ENCODE peak calls at places on chromosomes 6 and 20, in six cellular contexts. R is mesothelial cell of epicardium; H is CD8-positive, alpha-beta T cell; V is H1; C is thoracic aorta; Z is A673. L is an unnamed sample.

GRCh38 chr6:971981-972640 is 279.2 kb upstream of the EXOC2 start:
- DNase-seq in R (no peak), H (no peak), V (no peak), C (no peak), Z (no peak), L (no peak)

GRCh38 chr20:1489764-1490436 is 1.3 kb downstream of the SIRPB2 start:
- DNase-seq in R (no peak), H (no peak), V (no peak), C (no peak), Z (no peak), L (no peak)

GRCh38 chr20:54469952-54470351 is 5.4 kb upstream of the DOK5 start:
- DNase-seq in R (no peak), H (no peak), V (no peak), C (no peak), Z (no peak), L (no peak)

GRCh38 chr6:109762769-109763450 is 71.8 kb downstream of the FIG4 start:
- DNase-seq in R (no peak), H (no peak), V (no peak), C (no peak), Z (no peak), L (no peak)

GRCh38 chr6:32819729-32820128 is 2.9 kb upstream of the HLA-DOB start:
- DNase-seq in R (no peak), H (no peak), V (no peak), C (no peak), Z (peak), L (no peak)

GRCh38 chr20:43007525-43007924 is 182.2 kb downstream of the PTPRT start:
- DNase-seq in R (no peak), H (no peak), V (no peak), C (no peak), Z (no peak), L (no peak)

GRCh38 chr6:30615958-30616810 is 859 bp downstream of the PPP1R10 start:
- DNase-seq in R (no peak), H (peak), V (no peak), C (no peak), Z (peak), L (no peak)

GRCh38 chr6:84136364-84137050 is 90.9 kb downstream of the CEP162 start:
- DNase-seq in R (no peak), H (no peak), V (no peak), C (no peak), Z (no peak), L (no peak)

GRCh38 chr6:13484138-13484708 is 3.2 kb downstream of the GFOD1 start:
- DNase-seq in R (no peak), H (no peak), V (no peak), C (no peak), Z (no peak), L (no peak)

GRCh38 chr6:139109558-139109957 is 25.3 kb upstream of the HECA start:
- DNase-seq in R (no peak), H (no peak), V (peak), C (no peak), Z (peak), L (no peak)

GRCh38 chr6:3869632-3870527 is 20.7 kb downstream of the FAM50B start:
- DNase-seq in R (no peak), H (no peak), V (no peak), C (no peak), Z (no peak), L (no peak)

GRCh38 chr6:14925627-14926026 is 320.2 kb upstream of the JARID2 start:
- DNase-seq in R (no peak), H (no peak), V (no peak), C (no peak), Z (no peak), L (no peak)

GRCh38 chr6:113291751-113292445 is 565.2 kb upstream of the MARCKS start:
- DNase-seq in R (no peak), H (no peak), V (no peak), C (no peak), Z (no peak), L (no peak)

GRCh38 chr6:110664933-110665332 is 150.3 kb downstream of the CDK19 start:
- DNase-seq in R (no peak), H (no peak), V (no peak), C (no peak), Z (no peak), L (no peak)

GRCh38 chr6:144350176-144350575 is 65.0 kb downstream of the UTRN start:
- DNase-seq in R (no peak), H (no peak), V (no peak), C (no peak), Z (no peak), L (no peak)

GRCh38 chr6:136923954-136924291 is 1.8 kb downstream of the SLC35D3 start:
- DNase-seq in R (no peak), H (no peak), V (no peak), C (no peak), Z (no peak), L (no peak)

GRCh38 chr20:58712116-58712822 is 19.7 kb downstream of the NPEPL1 start:
- DNase-seq in R (peak), H (no peak), V (peak), C (no peak), Z (no peak), L (peak)

GRCh38 chr6:4610256-4610655 is 165.9 kb upstream of the CDYL start:
- DNase-seq in R (no peak), H (no peak), V (no peak), C (no peak), Z (no peak), L (no peak)

GRCh38 chr6:11653028-11653583 is 115.6 kb downstream of the TMEM170B start:
- DNase-seq in R (no peak), H (peak), V (no peak), C (no peak), Z (peak), L (no peak)

GRCh38 chr6:169384291-169384690 is 130.6 kb upstream of the THBS2 start:
- DNase-seq in R (no peak), H (no peak), V (no peak), C (no peak), Z (no peak), L (no peak)

GRCh38 chr6:169385237-169385880 is 131.7 kb upstream of the THBS2 start:
- DNase-seq in R (no peak), H (no peak), V (no peak), C (no peak), Z (no peak), L (no peak)

GRCh38 chr6:169388767-169389166 is 135.1 kb upstream of the THBS2 start:
- DNase-seq in R (no peak), H (no peak), V (no peak), C (no peak), Z (no peak), L (no peak)

GRCh38 chr6:169387809-169388383 is 134.2 kb upstream of the THBS2 start:
- DNase-seq in R (no peak), H (no peak), V (no peak), C (no peak), Z (no peak), L (no peak)

GRCh38 chr6:169386431-169387057 is 132.9 kb upstream of the THBS2 start:
- DNase-seq in R (no peak), H (no peak), V (no peak), C (no peak), Z (no peak), L (no peak)
- TF ChIP-seq CTCF in R (no peak), H (no peak), V (no peak), C (no peak), Z (no peak), L (no peak)

DNA sequence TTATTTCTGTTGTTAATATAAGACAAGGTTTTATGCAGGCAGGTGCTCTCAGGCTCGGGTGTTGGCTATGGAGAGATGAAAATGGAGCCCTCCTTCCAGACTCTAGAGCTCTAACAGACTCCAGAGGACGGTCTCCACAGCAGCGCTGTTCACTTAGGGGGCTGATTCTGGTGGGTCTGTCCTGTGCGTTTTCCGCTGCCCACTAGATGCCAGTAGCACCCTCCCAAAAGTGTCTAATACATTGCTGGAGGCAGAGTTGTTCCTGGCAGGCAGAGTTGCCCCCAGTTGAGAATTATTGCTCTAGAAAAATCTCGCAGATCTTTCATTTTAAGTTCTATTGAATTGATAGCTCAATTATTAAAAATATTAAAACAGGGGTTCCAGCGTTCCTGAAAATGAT is 109.9 kb downstream of the MAP3K4 start:
- DNase-seq in R (no peak), H (no peak), V (no peak), C (no peak), Z (peak), L (no peak)
- TF ChIP-seq CTCF in R (no peak), H (no peak), V (peak), C (no peak), Z (peak), L (peak)

GRCh38 chr20:44091026-44091425 is 96.0 kb downstream of the JPH2 start:
- DNase-seq in R (no peak), H (no peak), V (no peak), C (no peak), Z (no peak), L (no peak)

GRCh38 chr20:44093249-44093582 is 93.8 kb downstream of the JPH2 start:
- DNase-seq in R (no peak), H (no peak), V (no peak), C (no peak), Z (no peak), L (no peak)

GRCh38 chr20:44095831-44096230 is 91.2 kb downstream of the JPH2 start:
- DNase-seq in R (no peak), H (no peak), V (no peak), C (no peak), Z (no peak), L (no peak)

GRCh38 chr20:44089987-44090674 is 96.9 kb downstream of the JPH2 start:
- DNase-seq in R (no peak), H (no peak), V (no peak), C (no peak), Z (peak), L (no peak)

DNA sequence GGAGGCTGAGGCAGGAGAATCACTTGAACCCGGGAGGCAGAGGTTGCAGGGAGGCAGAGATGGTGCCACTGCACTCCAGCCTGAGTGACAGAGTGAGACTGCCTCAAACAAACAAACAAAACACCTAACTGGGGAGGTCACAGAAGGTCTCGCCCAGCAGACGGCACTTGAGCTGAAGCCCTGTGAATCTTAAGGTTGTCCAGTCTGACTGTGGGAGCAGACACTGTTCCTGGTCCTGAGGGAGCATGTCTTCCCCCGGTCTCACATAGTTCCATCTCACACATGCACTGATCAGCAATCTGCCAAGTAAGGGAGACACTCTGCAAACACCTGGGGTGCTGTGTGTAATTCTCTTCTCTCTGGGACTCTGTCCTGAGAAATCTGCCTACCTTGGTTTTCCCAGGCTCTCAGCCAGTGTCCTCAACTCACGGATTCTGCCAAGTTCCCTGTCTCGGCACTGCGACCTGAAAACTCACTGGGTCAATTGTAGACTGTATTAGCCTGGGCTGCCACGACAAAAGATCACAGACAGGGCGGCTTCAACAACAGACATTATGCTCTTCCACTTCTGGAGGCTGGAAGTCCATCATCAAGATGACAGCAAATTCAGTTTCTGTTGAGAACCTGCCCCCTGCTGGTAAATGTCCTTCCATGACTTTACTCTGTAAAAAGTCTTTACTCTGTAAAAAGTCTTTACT is 94.3 kb downstream of the JPH2 start:
- DNase-seq in R (no peak), H (no peak), V (no peak), C (no peak), Z (peak), L (no peak)
- TF ChIP-seq CTCF in R (peak), H (peak), V (peak), C (peak), Z (peak), L (peak)

GRCh38 chr20:36546111-36546736 is 4.9 kb downstream of the MYL9 start:
- DNase-seq in R (no peak), H (no peak), V (no peak), C (no peak), Z (no peak), L (no peak)
- TF ChIP-seq CTCF in R (no peak), H (no peak), V (no peak), C (no peak), Z (no peak), L (no peak)

GRCh38 chr6:106770663-106771062 is 141.3 kb downstream of the QRSL1 start:
- DNase-seq in R (no peak), H (no peak), V (no peak), C (no peak), Z (no peak), L (no peak)

GRCh38 chr6:106772270-106773142 is 143.1 kb downstream of the QRSL1 start:
- DNase-seq in R (no peak), H (no peak), V (no peak), C (no peak), Z (no peak), L (no peak)

GRCh38 chr6:106767271-106767670 is 137.9 kb downstream of the QRSL1 start:
- DNase-seq in R (no peak), H (no peak), V (no peak), C (no peak), Z (no peak), L (no peak)

GRCh38 chr6:106771822-106772221 is 142.4 kb downstream of the QRSL1 start:
- DNase-seq in R (no peak), H (no peak), V (no peak), C (no peak), Z (no peak), L (no peak)

DNA sequence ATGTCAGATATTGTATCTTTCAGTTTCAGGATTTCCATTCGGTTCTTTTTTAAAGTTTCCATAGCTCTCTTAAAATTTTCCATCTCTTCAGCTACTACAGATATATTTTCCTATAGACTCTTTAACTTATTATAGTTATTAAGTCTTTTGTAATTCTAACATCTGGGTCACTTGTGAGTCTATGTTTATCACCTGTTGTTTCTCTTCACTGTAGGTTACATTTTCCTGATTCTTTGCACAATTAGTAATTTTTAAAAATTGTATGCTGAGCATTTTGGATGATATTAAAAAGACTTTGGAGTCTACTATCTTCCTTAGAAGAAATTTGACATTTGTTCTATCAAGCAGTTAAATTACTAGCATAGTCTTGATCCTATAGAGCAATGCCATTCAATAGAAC is 140.7 kb downstream of the QRSL1 start:
- DNase-seq in R (no peak), H (no peak), V (no peak), C (no peak), Z (no peak), L (no peak)
- TF ChIP-seq CTCF in R (no peak), H (no peak), V (no peak), C (no peak), Z (no peak), L (no peak)

L was measured in type B pancreatic cell.